ENCODE peak calls at places on chromosomes 5 and 9, in ten cellular contexts. S is fibroblast of pulmonary artery, R is neural crest cell, J is lower lobe of right lung, W is choroid plexus epithelial cell, N is heart right ventricle, V is GM12864, A is tibial artery, Y is epithelial cell of proximal tubule, Q is Calu3. E is an unnamed sample.

GRCh38 chr5:3325206-3325605 is 270.4 kb upstream of the IRX1 start:
- DNase-seq in Y (no peak), J (no peak), S (no peak), Q (no peak), A (no peak), R (no peak), N (peak; percentile 32), V (no peak), W (no peak), E (no peak)

GRCh38 chr5:77638763-77639451 is 394 bp upstream of the OTP start:
- DNase-seq in Q (no peak), Y (no peak), A (no peak), N (no peak), S (no peak), V (no peak), W (no peak), J (no peak), R (no peak), E (peak; percentile 83)

GRCh38 chr5:134086215-134086942 is 28.1 kb upstream of the TCF7 start:
- DNase-seq in S (no peak), Q (no peak), N (no peak), J (no peak), Y (no peak), R (no peak), V (no peak), W (no peak), A (no peak), E (no peak)

GRCh38 chr5:134245101-134245604 is 19.3 kb upstream of the PPP2CA start:
- DNase-seq in Y (no peak), R (no peak), A (no peak), S (peak; percentile 82), W (peak; percentile 85), J (no peak), N (no peak), Q (peak; percentile 72), V (no peak), E (no peak)

GRCh38 chr9:92481029-92481633 is 1.2 kb downstream of the ASPN start:
- DNase-seq in Y (no peak), A (no peak), V (peak; percentile 10), Q (peak; percentile 8), N (no peak), J (no peak), S (no peak), W (peak; percentile 42), R (no peak), E (no peak)

GRCh38 chr5:32076699-32077695 is 97.1 kb downstream of the GOLPH3 start:
- DNase-seq in N (peak; percentile 40), W (peak; percentile 81), J (no peak), Q (peak; percentile 42), V (peak; percentile 10), S (peak; percentile 76), R (peak; percentile 48), Y (no peak), A (peak; percentile 60), E (peak; percentile 48)

GRCh38 chr5:145951071-145951470 is 14.7 kb downstream of the SH3RF2 start:
- DNase-seq in Q (no peak), J (no peak), R (no peak), V (no peak), A (no peak), N (no peak), S (no peak), W (no peak), Y (no peak), E (no peak)

GRCh38 chr9:91577540-91577939 is 153.9 kb upstream of the NFIL3 start:
- DNase-seq in N (no peak), Q (no peak), V (no peak), R (no peak), J (no peak), A (no peak), S (no peak), W (no peak), Y (no peak), E (no peak)

GRCh38 chr9:14640967-14641366 is 52.3 kb downstream of the ZDHHC21 start:
- DNase-seq in W (no peak), N (no peak), S (no peak), R (no peak), Y (no peak), A (no peak), V (no peak), J (no peak), Q (no peak), E (no peak)

GRCh38 chr5:156529902-156530301 is 202.9 kb downstream of the SGCD start:
- DNase-seq in W (no peak), V (no peak), S (no peak), N (no peak), R (no peak), Q (no peak), J (no peak), A (no peak), Y (no peak), E (no peak)

GRCh38 chr5:1131191-1131621 is 19.3 kb upstream of the SLC12A7 start:
- DNase-seq in R (no peak), S (no peak), N (no peak), V (no peak), Q (no peak), J (no peak), A (no peak), Y (no peak), W (no peak), E (no peak)

GRCh38 chr5:59542841-59543825 is 350.4 kb downstream of the PDE4D start:
- DNase-seq in S (peak; percentile 69), A (peak; percentile 63), J (no peak), Q (no peak), W (peak; percentile 83), V (no peak), R (no peak), N (peak; percentile 36), Y (peak; percentile 87), E (no peak)

GRCh38 chr5:95281211-95281610 is 3.7 kb downstream of the MCTP1 start:
- DNase-seq in Y (no peak), R (no peak), A (no peak), S (no peak), V (no peak), N (no peak), J (no peak), W (peak; percentile 30), Q (no peak), E (no peak)

GRCh38 chr5:151123897-151124751 is 33.5 kb downstream of the ANXA6 start:
- DNase-seq in J (no peak), W (peak; percentile 46), R (no peak), S (peak; percentile 41), N (peak; percentile 51), A (no peak), Q (peak; percentile 83), V (peak; percentile 80), Y (no peak), E (peak; percentile 84)

GRCh38 chr9:123417289-123418051 is 61.5 kb downstream of the CRB2 start:
- DNase-seq in J (no peak), S (no peak), Y (no peak), N (no peak), V (no peak), Q (no peak), A (no peak), R (no peak), W (no peak), E (no peak)
- TF ChIP-seq CTCF in J (no peak), S (no peak), Y (peak; percentile 8), N (no peak), V (no peak), Q (no peak), A (no peak), R (no peak), W (no peak), E (no peak)

DNA sequence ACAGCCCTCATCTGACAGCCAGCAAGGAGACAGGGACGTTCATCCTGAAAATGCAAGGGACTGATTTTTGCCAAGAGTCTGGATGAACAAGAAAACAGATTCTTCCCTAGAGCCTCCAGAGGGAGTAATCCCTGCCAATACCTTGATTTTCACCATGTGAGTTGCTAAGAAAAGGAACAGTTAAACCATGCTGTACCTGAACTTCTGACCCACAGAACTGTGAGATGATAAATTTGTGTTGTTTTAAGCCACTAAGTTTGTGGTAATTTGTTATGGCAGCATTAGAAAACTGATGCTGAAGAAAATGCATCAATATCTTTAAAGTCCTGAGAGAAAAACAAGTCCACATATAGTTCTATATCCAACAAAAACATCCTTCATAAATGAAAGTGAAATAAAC is 153.9 kb upstream of the ADAMTSL1 start:
- DNase-seq in Y (no peak), N (no peak), Q (no peak), V (no peak), S (peak; percentile 25), W (peak; percentile 46), J (no peak), A (no peak), R (no peak), E (no peak)
- TF ChIP-seq CTCF in Y (peak; percentile 35), N (no peak), Q (no peak), V (no peak), S (peak; percentile 19), W (peak; percentile 47), J (no peak), A (no peak), R (no peak), E (no peak)

DNA sequence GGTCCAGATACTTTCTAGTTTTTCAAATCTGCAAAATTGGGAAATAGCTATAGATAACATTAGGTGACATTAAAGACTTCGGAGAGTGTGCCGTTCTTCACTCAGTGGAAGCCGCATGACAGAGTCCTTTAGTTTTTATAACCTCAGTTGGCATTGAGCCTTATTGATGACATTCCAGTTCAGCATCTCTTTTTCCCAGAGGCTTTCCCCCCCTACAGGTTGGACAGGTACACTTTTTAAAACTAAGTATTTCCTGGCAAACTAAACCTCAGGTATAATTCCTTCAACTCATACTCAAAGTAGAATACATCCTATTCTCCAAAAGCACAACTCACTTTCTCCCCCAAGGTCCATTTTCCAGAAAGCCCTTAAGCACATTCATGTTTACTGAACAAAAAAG is 58.7 kb downstream of the SLC46A2 start:
- DNase-seq in A (no peak), S (no peak), N (no peak), W (no peak), J (no peak), V (no peak), R (no peak), Q (no peak), Y (no peak), E (no peak)
- TF ChIP-seq CTCF in A (no peak), S (no peak), N (no peak), W (no peak), J (no peak), V (no peak), R (no peak), Q (no peak), Y (no peak), E (no peak)

DNA sequence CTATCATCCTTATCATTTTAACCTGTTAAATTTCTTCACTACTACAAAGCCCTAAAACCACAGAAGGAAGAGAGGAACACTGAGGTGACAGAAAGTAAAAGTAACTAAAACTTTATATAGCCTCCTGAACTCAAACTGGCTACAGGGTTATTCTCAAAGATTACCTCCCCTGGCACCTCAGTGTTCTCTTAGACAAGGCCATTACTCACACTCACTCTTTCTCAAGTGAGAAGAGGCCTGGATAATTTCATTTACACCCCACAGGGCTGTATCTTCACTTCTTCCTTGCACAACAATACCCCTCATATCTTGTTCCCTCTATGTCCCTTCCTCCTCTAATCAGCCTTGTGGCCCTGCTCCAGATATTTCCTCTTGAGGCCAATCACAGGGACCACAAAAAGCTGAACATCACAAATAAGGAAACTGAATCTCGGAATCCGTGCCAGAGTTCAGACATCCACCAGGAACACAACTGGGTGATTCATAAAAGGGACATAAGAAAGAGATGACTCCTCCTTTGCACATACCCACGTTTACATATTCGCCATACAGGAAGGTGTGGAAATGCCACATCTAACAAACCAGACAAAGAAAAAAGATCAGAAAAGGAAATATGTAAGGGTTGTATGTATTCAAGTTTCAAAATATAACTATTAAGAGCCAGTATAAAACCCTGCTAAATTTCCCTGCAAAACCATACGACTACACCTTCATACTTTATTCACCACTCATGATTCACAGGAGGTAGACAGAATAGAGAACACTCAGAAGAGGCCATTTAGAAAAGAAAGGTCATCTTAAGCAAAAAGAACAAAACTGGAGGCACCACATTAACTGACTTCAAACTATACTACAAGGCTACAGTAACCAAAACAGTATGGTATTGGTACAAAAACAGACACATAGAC is 1.7 kb upstream of the KLHL3 start:
- DNase-seq in J (no peak), A (peak; percentile 32), Y (no peak), S (peak; percentile 94), R (no peak), V (no peak), W (peak; percentile 54), Q (peak; percentile 66), N (peak; percentile 14), E (no peak)
- TF ChIP-seq CTCF in J (no peak), A (no peak), Y (no peak), S (no peak), R (no peak), V (no peak), W (no peak), Q (no peak), N (no peak), E (no peak)